ENCODE peak calls at places on chromosomes 11 and 22, in nine cellular contexts. U is CD8-positive, alpha-beta memory T cell; J is fibroblast of villous mesenchyme; F is HFF-Myc; D is pancreas; O is fibroblast of pulmonary artery; G is vagina; Q is BE2C; T is foreskin fibroblast. N is an unnamed sample.

GRCh38 chr11:100994966-100995365 is 134.6 kb downstream of the PGR start:
- DNase-seq in G (no peak), Q (no peak), J (no peak), T (no peak), D (no peak), U (no peak), O (no peak), F (no peak), N (no peak)

GRCh38 chr11:79441159-79441875 is 487 bp upstream of the TENM4 start:
- DNase-seq in G (no peak), J (no peak), O (no peak), D (no peak), U (no peak), Q (no peak), F (no peak), T (peak), N (peak)

GRCh38 chr11:92979176-92979575 is 9.7 kb downstream of the MTNR1B start:
- DNase-seq in G (no peak), U (no peak), Q (peak), J (no peak), O (peak), D (no peak), T (peak), F (no peak), N (no peak)

GRCh38 chr11:117037279-117037951 is 60.8 kb downstream of the SIK3 start:
- DNase-seq in F (no peak), O (no peak), G (no peak), D (no peak), U (peak), T (peak), Q (no peak), J (peak), N (peak)

GRCh38 chr11:11456896-11457295 is 103.8 kb upstream of the CSNK2A3 start:
- DNase-seq in T (no peak), O (no peak), F (no peak), J (no peak), Q (no peak), G (no peak), D (no peak), U (no peak), N (no peak)

GRCh38 chr11:118979434-118979833 is 7.9 kb downstream of the FOXR1 start:
- DNase-seq in O (no peak), D (no peak), F (no peak), Q (no peak), J (no peak), U (no peak), T (no peak), G (no peak), N (peak)

GRCh38 chr11:100674212-100674611 is 12.9 kb upstream of the ARHGAP42 start:
- DNase-seq in Q (no peak), O (no peak), J (no peak), U (no peak), D (no peak), G (no peak), F (no peak), T (no peak), N (no peak)

GRCh38 chr11:130129922-130130321 is 29.7 kb upstream of the ST14 start:
- DNase-seq in G (no peak), U (no peak), O (no peak), J (no peak), Q (no peak), F (no peak), D (no peak), T (no peak), N (no peak)

GRCh38 chr22:49694462-49695260 is 133.0 kb downstream of the BRD1 start:
- DNase-seq in F (no peak), D (no peak), T (no peak), U (no peak), Q (no peak), O (no peak), J (no peak), G (no peak), N (no peak)

GRCh38 chr11:1632053-1632714 is 2.6 kb downstream of the KRTAP5-5 start:
- DNase-seq in U (no peak), D (peak), F (no peak), G (no peak), T (no peak), Q (no peak), O (no peak), J (no peak), N (no peak)

GRCh38 chr11:58832246-58832645 is 12.3 kb downstream of the GLYATL2 start:
- DNase-seq in D (no peak), O (no peak), G (no peak), Q (no peak), U (no peak), F (no peak), T (peak), J (no peak), N (peak)

GRCh38 chr22:23263651-23264555 is 83.6 kb downstream of the BCR start:
- DNase-seq in O (no peak), F (no peak), Q (no peak), G (no peak), D (no peak), T (no peak), U (peak), J (no peak), N (no peak)

GRCh38 chr11:68115285-68115684 is 5.9 kb downstream of the CHKA start:
- DNase-seq in O (no peak), T (no peak), U (no peak), J (no peak), Q (no peak), F (no peak), D (no peak), G (no peak), N (no peak)

GRCh38 chr11:119585038-119585666 is 143.8 kb downstream of the NECTIN1 start:
- DNase-seq in D (peak), Q (no peak), J (no peak), F (no peak), U (no peak), T (peak), G (no peak), O (no peak), N (peak)

GRCh38 chr22:26709617-26710390 is 52.4 kb downstream of the MIAT start:
- DNase-seq in T (peak), F (peak), D (no peak), O (peak), J (peak), U (no peak), G (no peak), Q (no peak), N (no peak)

GRCh38 chr11:74255741-74256369 is 55.6 kb downstream of the P4HA3 start:
- DNase-seq in T (peak), Q (peak), F (peak), D (peak), J (peak), O (peak), U (peak), G (no peak), N (peak)

GRCh38 chr11:27913650-27914049 is 194.3 kb downstream of the KIF18A start:
- DNase-seq in T (peak), D (no peak), O (peak), F (no peak), Q (no peak), J (peak), U (no peak), G (no peak), N (peak)

GRCh38 chr11:71997594-71997993 is 1.1 kb upstream of the IL18BP start:
- DNase-seq in T (no peak), G (no peak), U (no peak), Q (no peak), O (no peak), D (no peak), J (no peak), F (no peak), N (no peak)

GRCh38 chr11:69413015-69413801 is 68.3 kb upstream of the LINC01488 start:
- DNase-seq in U (no peak), T (no peak), G (no peak), D (no peak), F (no peak), J (no peak), Q (no peak), O (no peak), N (no peak)

GRCh38 chr11:110525883-110526282 is 96.1 kb downstream of the FDX1 start:
- DNase-seq in O (peak), Q (no peak), D (no peak), J (peak), U (no peak), G (no peak), T (peak), F (peak), N (no peak)

GRCh38 chr11:124759268-124760204 is 2.6 kb downstream of the ESAM start:
- DNase-seq in T (no peak), U (no peak), G (no peak), O (peak), Q (no peak), D (no peak), J (no peak), F (no peak), N (peak)

GRCh38 chr22:36587289-36588154 is 58.6 kb upstream of the EIF3D start:
- DNase-seq in D (no peak), U (no peak), T (peak), F (no peak), O (peak), J (peak), Q (no peak), G (no peak), N (no peak)

GRCh38 chr11:68685656-68686380 is 1.5 kb downstream of the GAL start:
- DNase-seq in G (no peak), U (no peak), D (no peak), J (no peak), F (no peak), T (no peak), O (no peak), Q (no peak), N (no peak)

GRCh38 chr11:125412177-125412496 is 83.9 kb downstream of the FEZ1 start:
- DNase-seq in G (no peak), J (no peak), D (no peak), T (no peak), Q (no peak), F (no peak), U (no peak), O (no peak), N (no peak)

GRCh38 chr11:63765688-63766241 is 2.8 kb downstream of the ZFTA start:
- DNase-seq in F (no peak), D (peak), G (no peak), T (no peak), O (no peak), J (no peak), Q (no peak), U (no peak), N (no peak)

GRCh38 chr11:113728814-113729213 is 22.7 kb upstream of the TMPRSS5 start:
- DNase-seq in J (no peak), D (no peak), G (no peak), Q (no peak), U (no peak), T (no peak), F (no peak), O (no peak), N (no peak)

GRCh38 chr11:24068197-24068596 is 428.7 kb upstream of the LUZP2 start:
- DNase-seq in G (no peak), O (no peak), F (no peak), T (no peak), J (no peak), U (no peak), D (no peak), Q (no peak), N (no peak)

GRCh38 chr11:119169272-119169719 is 771 bp downstream of the NLRX1 start:
- DNase-seq in Q (no peak), O (peak), G (no peak), J (peak), D (no peak), F (no peak), U (no peak), T (peak), N (peak)

GRCh38 chr11:66418168-66418985 is 2.5 kb upstream of the NPAS4 start:
- DNase-seq in G (no peak), T (peak), O (peak), J (peak), U (peak), F (peak), Q (peak), D (peak), N (peak)

GRCh38 chr22:19774628-19775027 is 14.1 kb downstream of the TBX1 start:
- DNase-seq in U (no peak), O (no peak), J (no peak), D (no peak), F (no peak), G (no peak), Q (no peak), T (no peak), N (no peak)

GRCh38 chr11:1161410-1162152 is 3.8 kb downstream of the MUC5AC start:
- DNase-seq in F (no peak), D (no peak), T (no peak), G (no peak), O (no peak), U (no peak), Q (no peak), J (no peak), N (no peak)

GRCh38 chr11:75072582-75072981 is 24.1 kb downstream of the OR2AT4 start:
- DNase-seq in O (no peak), U (no peak), T (no peak), D (no peak), Q (no peak), F (no peak), J (no peak), G (no peak), N (peak)

GRCh38 chr11:46422588-46422987 is 31.0 kb upstream of the CHRM4 start:
- DNase-seq in J (peak), U (no peak), D (no peak), Q (no peak), G (no peak), F (no peak), O (no peak), T (no peak), N (no peak)

DNA sequence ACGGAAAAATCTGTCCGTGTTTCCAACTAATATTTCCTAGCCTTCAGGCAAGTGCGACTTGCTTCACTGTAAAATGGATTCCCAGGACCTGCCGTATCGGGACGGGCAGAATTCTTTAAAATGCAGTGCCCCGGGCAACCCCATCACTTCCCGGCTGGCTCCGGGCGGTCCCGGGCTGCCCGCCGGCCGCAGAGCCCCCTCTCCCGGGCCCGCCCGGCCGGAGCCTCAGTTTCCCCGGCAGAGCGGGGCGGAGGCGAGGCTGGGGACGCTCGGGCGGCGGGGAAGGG is 84.1 kb upstream of the WNT7B start:
- DNase-seq in G (no peak), O (no peak), U (no peak), D (no peak), Q (no peak), T (no peak), J (no peak), F (no peak), N (no peak)
- H3K4me3 ChIP-seq in G (no peak), O (no peak), U (no peak), D (no peak), Q (no peak), T (no peak), J (no peak), F (no peak), N (no peak)

GRCh38 chr11:16612234-16612571 is 126.2 kb upstream of the C11orf58 start:
- DNase-seq in O (no peak), G (no peak), U (no peak), F (no peak), Q (no peak), D (no peak), J (no peak), T (no peak), N (no peak)
- H3K4me3 ChIP-seq in O (no peak), G (no peak), U (no peak), F (no peak), Q (no peak), D (peak), J (no peak), T (no peak), N (no peak)

DNA sequence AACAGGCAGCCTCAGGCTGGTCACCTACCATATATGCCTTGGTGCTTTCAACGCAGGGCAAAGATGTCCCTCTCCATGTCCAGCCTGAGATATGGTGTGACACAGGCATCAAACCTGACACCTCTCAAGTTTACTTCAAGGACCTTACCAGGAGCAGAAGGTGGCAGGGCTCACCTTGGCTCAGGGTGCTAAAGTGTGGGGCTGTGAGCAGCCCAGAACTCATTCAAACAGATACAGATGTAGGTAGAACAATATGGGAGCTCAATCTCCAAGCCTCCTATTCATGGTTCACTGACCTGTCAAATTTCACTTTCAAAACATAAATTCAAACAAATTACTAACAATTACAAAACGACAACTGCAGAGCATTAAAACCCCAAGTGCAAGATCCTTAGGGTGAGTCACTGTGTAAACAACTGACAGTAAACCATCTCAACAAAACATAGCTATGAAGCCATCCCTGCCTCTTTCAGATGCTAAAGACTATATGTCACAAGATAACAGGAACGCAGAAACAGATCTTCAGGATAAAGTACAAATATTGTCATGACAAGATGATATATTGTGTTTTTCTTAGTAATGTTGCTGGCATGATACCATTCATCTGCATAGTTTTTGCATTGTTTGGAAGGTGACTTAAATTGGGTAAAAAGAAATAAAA is 303.5 kb upstream of the ANO3 start:
- DNase-seq in D (no peak), F (peak), U (no peak), J (peak), O (peak), Q (no peak), T (peak), G (no peak), N (peak)
- H3K4me3 ChIP-seq in D (no peak), F (no peak), U (no peak), J (no peak), O (no peak), Q (no peak), T (no peak), G (no peak), N (no peak)

GRCh38 chr11:13958596-13958995 is 3.9 kb upstream of the SPON1 start:
- DNase-seq in T (no peak), O (no peak), G (no peak), F (no peak), J (no peak), U (no peak), Q (no peak), D (no peak), N (peak)

GRCh38 chr11:13956988-13957387 is 5.5 kb upstream of the SPON1 start:
- DNase-seq in Q (no peak), G (no peak), F (no peak), D (no peak), J (no peak), U (no peak), T (no peak), O (no peak), N (no peak)

GRCh38 chr11:13962198-13962561 is 343 bp upstream of the SPON1 start:
- DNase-seq in U (no peak), G (no peak), O (no peak), D (no peak), T (no peak), Q (no peak), F (no peak), J (no peak), N (no peak)

GRCh38 chr11:13955971-13956421 is 6.5 kb upstream of the SPON1 start:
- DNase-seq in O (peak), F (peak), T (peak), U (peak), D (peak), Q (peak), J (peak), G (no peak), N (peak)

DNA sequence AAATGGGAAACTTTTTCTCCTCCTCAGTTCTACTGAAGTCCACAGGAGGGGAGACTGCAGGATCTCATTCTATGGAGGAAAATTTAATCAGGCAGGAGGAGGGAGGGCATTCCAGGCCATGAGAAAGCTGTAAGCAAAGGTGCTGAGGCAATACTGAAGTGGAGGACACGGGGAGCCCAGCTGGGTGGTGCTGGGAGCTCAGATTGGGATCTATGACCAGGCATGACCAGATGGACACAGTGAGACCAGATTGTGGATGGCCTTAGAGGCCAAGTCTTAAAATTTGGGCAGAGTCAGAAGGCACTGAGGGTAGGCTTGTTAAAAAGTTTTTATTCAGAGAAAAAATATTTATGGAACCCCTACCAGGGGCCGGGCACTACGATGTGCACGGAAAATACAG is 3.5 kb upstream of the SPON1 start:
- DNase-seq in F (no peak), O (no peak), J (no peak), Q (no peak), T (no peak), D (no peak), U (no peak), G (no peak), N (peak)
- H3K4me3 ChIP-seq in F (no peak), O (no peak), J (no peak), Q (no peak), T (no peak), D (no peak), U (no peak), G (no peak), N (no peak)

DNA sequence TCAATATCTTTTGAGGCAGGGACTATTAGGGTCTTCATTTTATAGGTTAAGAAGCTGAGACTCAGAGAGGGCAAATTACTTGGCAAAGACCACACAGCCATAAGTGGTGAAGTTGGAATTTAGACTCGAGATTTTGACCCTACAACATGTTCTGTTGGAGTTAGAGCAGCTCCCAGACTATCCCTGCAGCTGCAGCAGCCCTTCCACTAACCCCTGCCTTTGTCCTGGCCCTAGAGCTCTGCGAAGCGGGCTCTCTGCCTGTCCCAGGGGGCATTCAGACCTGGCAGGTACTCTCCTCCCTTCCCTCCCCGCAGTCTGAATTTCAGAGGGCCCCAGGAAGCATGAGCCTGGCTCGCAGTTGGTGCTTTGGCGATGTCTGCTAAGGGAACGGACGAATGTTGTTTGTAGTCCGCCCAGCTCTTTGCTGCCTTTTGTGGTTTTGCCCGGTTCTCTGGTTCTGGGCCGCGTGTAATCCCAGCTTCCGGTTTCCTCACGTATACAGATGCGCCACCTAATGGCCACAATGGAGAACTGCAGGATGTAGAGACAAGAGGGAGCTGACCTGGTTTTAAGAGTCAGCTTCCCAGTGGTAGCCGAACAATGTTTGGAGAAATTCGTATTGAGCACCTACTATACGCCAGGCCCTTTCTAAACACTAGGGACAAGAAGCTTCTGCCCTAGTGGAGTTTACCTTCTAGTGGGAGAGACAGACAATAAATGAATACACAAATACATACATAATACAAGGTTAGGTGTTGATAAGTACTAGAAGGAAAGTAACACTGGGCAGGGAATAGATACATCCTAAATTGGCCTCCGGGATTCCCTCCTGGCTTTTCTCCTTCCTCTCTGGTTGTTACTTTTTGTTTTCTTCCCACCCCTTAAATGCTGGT is 125.2 kb downstream of the ST3GAL4 start:
- DNase-seq in D (peak), F (peak), G (no peak), O (peak), Q (peak), U (peak), T (peak), J (peak), N (peak)
- H3K4me3 ChIP-seq in D (no peak), F (no peak), G (no peak), O (no peak), Q (peak), U (peak), T (no peak), J (peak), N (no peak)